ENCODE peak calls at places on chromosomes 7 and 10, in four cellular contexts. One of them, this sample, is unnamed.

GRCh38 chr7:21361413-21362130 is 66.3 kb upstream of the SP4 start:
- DNase-seq in EL: no peak
- DNase-seq in AG08395: no peak
- DNase-seq in glutamatergic neuron: no peak
- DNase-seq in this sample: no peak

GRCh38 chr7:11343818-11344413 is 370.2 kb downstream of the PHF14 start:
- DNase-seq in EL: peak; percentile 44
- DNase-seq in AG08395: peak; percentile 41
- DNase-seq in glutamatergic neuron: no peak
- DNase-seq in this sample: peak; percentile 25

GRCh38 chr10:3941676-3942075 is 156.7 kb upstream of the KLF6 start:
- DNase-seq in EL: no peak
- DNase-seq in AG08395: no peak
- DNase-seq in glutamatergic neuron: no peak
- DNase-seq in this sample: no peak

GRCh38 chr7:34100661-34101060 is 195.3 kb downstream of the BMPER start:
- DNase-seq in EL: no peak
- DNase-seq in AG08395: no peak
- DNase-seq in glutamatergic neuron: no peak
- DNase-seq in this sample: no peak

GRCh38 chr7:18829518-18830252 is 287.8 kb downstream of the TWIST1 start:
- DNase-seq in EL: peak; percentile 54
- DNase-seq in AG08395: peak; percentile 77
- DNase-seq in glutamatergic neuron: no peak
- DNase-seq in this sample: no peak

GRCh38 chr10:71025535-71025934 is 137.2 kb upstream of the PCBD1 start:
- DNase-seq in EL: no peak
- DNase-seq in AG08395: no peak
- DNase-seq in glutamatergic neuron: no peak
- DNase-seq in this sample: no peak

GRCh38 chr10:110387617-110387982 is 82.9 kb upstream of the SMNDC1 start:
- DNase-seq in EL: no peak
- DNase-seq in AG08395: no peak
- DNase-seq in glutamatergic neuron: no peak
- DNase-seq in this sample: no peak

GRCh38 chr7:143499246-143499645 is 21.6 kb downstream of the TAS2R41 start:
- DNase-seq in EL: no peak
- DNase-seq in AG08395: peak; percentile 54
- DNase-seq in glutamatergic neuron: no peak
- DNase-seq in this sample: no peak

GRCh38 chr10:90175161-90175681 is 473.8 kb downstream of the KIF20B start:
- DNase-seq in EL: no peak
- DNase-seq in AG08395: no peak
- DNase-seq in glutamatergic neuron: no peak
- DNase-seq in this sample: no peak

GRCh38 chr7:37536706-37537105 is 88.0 kb upstream of the ELMO1 start:
- DNase-seq in EL: no peak
- DNase-seq in AG08395: no peak
- DNase-seq in glutamatergic neuron: no peak
- DNase-seq in this sample: no peak

GRCh38 chr10:24961582-24961981 is 9.2 kb upstream of the PRTFDC1 start:
- DNase-seq in EL: no peak
- DNase-seq in AG08395: no peak
- DNase-seq in glutamatergic neuron: no peak
- DNase-seq in this sample: no peak

GRCh38 chr10:72173635-72174296 is 42.0 kb upstream of the ANAPC16 start:
- DNase-seq in EL: peak; percentile 53
- DNase-seq in AG08395: no peak
- DNase-seq in glutamatergic neuron: no peak
- DNase-seq in this sample: peak; percentile 45

GRCh38 chr10:128400564-128400963 is 274.3 kb upstream of the MKI67 start:
- DNase-seq in EL: no peak
- DNase-seq in AG08395: no peak
- DNase-seq in glutamatergic neuron: no peak
- DNase-seq in this sample: no peak

GRCh38 chr10:55820478-55820877 is 540.6 kb downstream of the ZWINT start:
- DNase-seq in EL: no peak
- DNase-seq in AG08395: no peak
- DNase-seq in glutamatergic neuron: no peak
- DNase-seq in this sample: no peak

GRCh38 chr7:156176039-156176438 is 363.8 kb upstream of the SHH start:
- DNase-seq in EL: no peak
- DNase-seq in AG08395: no peak
- DNase-seq in glutamatergic neuron: no peak
- DNase-seq in this sample: no peak

GRCh38 chr10:127736915-127737562 is at the start of gene FOXI2:
- DNase-seq in EL: no peak
- DNase-seq in AG08395: no peak
- DNase-seq in glutamatergic neuron: peak; percentile 45
- DNase-seq in this sample: no peak

GRCh38 chr7:114879554-114879953 is 42.3 kb upstream of the MDFIC start:
- DNase-seq in EL: peak; percentile 18
- DNase-seq in AG08395: peak; percentile 34
- DNase-seq in glutamatergic neuron: no peak
- DNase-seq in this sample: no peak

GRCh38 chr10:95422196-95422595 is 131.4 kb upstream of the PDLIM1 start:
- DNase-seq in EL: no peak
- DNase-seq in AG08395: no peak
- DNase-seq in glutamatergic neuron: no peak
- DNase-seq in this sample: no peak

GRCh38 chr10:17847586-17848296 is 38.6 kb downstream of the MRC1 start:
- DNase-seq in EL: peak; percentile 37
- DNase-seq in AG08395: peak; percentile 51
- DNase-seq in glutamatergic neuron: no peak
- DNase-seq in this sample: peak; percentile 15

GRCh38 chr10:67804395-67804678 is 33.7 kb downstream of the DNAJC12 start:
- DNase-seq in EL: no peak
- DNase-seq in AG08395: no peak
- DNase-seq in glutamatergic neuron: no peak
- DNase-seq in this sample: no peak

GRCh38 chr7:150824379-150825177 is 24.0 kb downstream of the TMEM176A start:
- DNase-seq in EL: no peak
- DNase-seq in AG08395: no peak
- DNase-seq in glutamatergic neuron: no peak
- DNase-seq in this sample: no peak

GRCh38 chr7:136685506-136685905 is 182.9 kb upstream of the CHRM2 start:
- DNase-seq in EL: no peak
- DNase-seq in AG08395: no peak
- DNase-seq in glutamatergic neuron: no peak
- DNase-seq in this sample: no peak

GRCh38 chr7:131346885-131347592 is 19.4 kb downstream of the MKLN1 start:
- DNase-seq in EL: no peak
- DNase-seq in AG08395: no peak
- DNase-seq in glutamatergic neuron: no peak
- DNase-seq in this sample: no peak

GRCh38 chr10:78049861-78050260 is 16.2 kb downstream of the RPS24 start:
- DNase-seq in EL: no peak
- DNase-seq in AG08395: no peak
- DNase-seq in glutamatergic neuron: no peak
- DNase-seq in this sample: no peak

GRCh38 chr10:78058562-78058961 is 24.9 kb downstream of the RPS24 start:
- DNase-seq in EL: no peak
- DNase-seq in AG08395: no peak
- DNase-seq in glutamatergic neuron: peak; percentile 51
- DNase-seq in this sample: no peak

GRCh38 chr10:90847436-90847835 is 10.4 kb downstream of the HTR7 start:
- DNase-seq in EL: peak; percentile 33
- DNase-seq in AG08395: peak; percentile 35
- DNase-seq in glutamatergic neuron: no peak
- DNase-seq in this sample: no peak

This sample was measured in HEK293T.